ENCODE peak calls at places on chromosomes 6 and 20, in eight cellular contexts. One of them, this sample, is unnamed.
A peak's percentile ranks its signal among the peaks of the same experiment; 100 is the strongest.

GRCh38 chr20:47040506-47041125 is 146.0 kb downstream of the EYA2 start:
- DNase-seq in stomach: no peak
- DNase-seq in adrenal gland: no peak
- DNase-seq in K562: peak; percentile 69
- DNase-seq in uterus: no peak
- DNase-seq in testis: no peak
- DNase-seq in Peyer's patch: no peak
- DNase-seq in transverse colon: no peak
- DNase-seq in this sample: no peak

GRCh38 chr6:22954749-22955385 is 385.5 kb downstream of the HDGFL1 start:
- DNase-seq in testis: no peak
- DNase-seq in transverse colon: no peak
- DNase-seq in K562: no peak
- DNase-seq in adrenal gland: no peak
- DNase-seq in stomach: no peak
- DNase-seq in uterus: no peak
- DNase-seq in Peyer's patch: no peak
- DNase-seq in this sample: no peak

GRCh38 chr20:3398681-3399252 is 8.7 kb downstream of the DNAAF9 start:
- DNase-seq in transverse colon: no peak
- DNase-seq in stomach: no peak
- DNase-seq in testis: no peak
- DNase-seq in adrenal gland: no peak
- DNase-seq in Peyer's patch: no peak
- DNase-seq in K562: no peak
- DNase-seq in uterus: no peak
- DNase-seq in this sample: no peak

GRCh38 chr6:3706547-3707467 is 44.7 kb downstream of the PXDC1 start:
- DNase-seq in K562: no peak
- DNase-seq in transverse colon: no peak
- DNase-seq in uterus: no peak
- DNase-seq in Peyer's patch: no peak
- DNase-seq in testis: no peak
- DNase-seq in stomach: no peak
- DNase-seq in adrenal gland: no peak
- DNase-seq in this sample: no peak

GRCh38 chr6:162198925-162199324 is 528.6 kb downstream of the PRKN start:
- DNase-seq in transverse colon: no peak
- DNase-seq in Peyer's patch: no peak
- DNase-seq in stomach: no peak
- DNase-seq in K562: no peak
- DNase-seq in uterus: no peak
- DNase-seq in adrenal gland: no peak
- DNase-seq in testis: no peak
- DNase-seq in this sample: no peak

GRCh38 chr6:63817492-63818050 is 182.0 kb downstream of the PHF3 start:
- DNase-seq in Peyer's patch: no peak
- DNase-seq in stomach: no peak
- DNase-seq in transverse colon: no peak
- DNase-seq in K562: no peak
- DNase-seq in adrenal gland: no peak
- DNase-seq in testis: no peak
- DNase-seq in uterus: no peak
- DNase-seq in this sample: no peak

GRCh38 chr6:91569071-91569470 is 982.2 kb upstream of the MAP3K7 start:
- DNase-seq in testis: no peak
- DNase-seq in K562: no peak
- DNase-seq in adrenal gland: no peak
- DNase-seq in uterus: no peak
- DNase-seq in transverse colon: no peak
- DNase-seq in Peyer's patch: no peak
- DNase-seq in stomach: no peak
- DNase-seq in this sample: no peak

GRCh38 chr6:81772741-81773140 is 20.3 kb upstream of the TENT5A start:
- DNase-seq in K562: no peak
- DNase-seq in adrenal gland: no peak
- DNase-seq in Peyer's patch: no peak
- DNase-seq in stomach: no peak
- DNase-seq in uterus: no peak
- DNase-seq in transverse colon: no peak
- DNase-seq in testis: no peak
- DNase-seq in this sample: no peak

GRCh38 chr6:12760911-12761310 is 44.3 kb downstream of the PHACTR1 start:
- DNase-seq in testis: no peak
- DNase-seq in uterus: no peak
- DNase-seq in Peyer's patch: no peak
- DNase-seq in stomach: no peak
- DNase-seq in adrenal gland: no peak
- DNase-seq in transverse colon: no peak
- DNase-seq in K562: no peak
- DNase-seq in this sample: no peak
- TF ChIP-seq POLR2A in testis: no peak
- TF ChIP-seq POLR2A in uterus: no peak
- TF ChIP-seq POLR2A in Peyer's patch: no peak
- TF ChIP-seq POLR2A in stomach: no peak
- TF ChIP-seq POLR2A in adrenal gland: no peak
- TF ChIP-seq POLR2A in transverse colon: no peak
- TF ChIP-seq POLR2A in K562: no peak
- TF ChIP-seq POLR2A in this sample: no peak

GRCh38 chr20:32637311-32637710 is 36.4 kb downstream of the C20orf203 start:
- DNase-seq in stomach: no peak
- DNase-seq in uterus: no peak
- DNase-seq in adrenal gland: no peak
- DNase-seq in testis: no peak
- DNase-seq in transverse colon: no peak
- DNase-seq in K562: no peak
- DNase-seq in Peyer's patch: no peak
- DNase-seq in this sample: no peak

GRCh38 chr20:32636821-32637220 is 36.9 kb downstream of the C20orf203 start:
- DNase-seq in adrenal gland: peak; percentile 69
- DNase-seq in stomach: no peak
- DNase-seq in uterus: no peak
- DNase-seq in Peyer's patch: no peak
- DNase-seq in transverse colon: no peak
- DNase-seq in testis: peak; percentile 80
- DNase-seq in K562: no peak
- DNase-seq in this sample: no peak

GRCh38 chr20:32639284-32639683 is 34.5 kb downstream of the C20orf203 start:
- DNase-seq in adrenal gland: no peak
- DNase-seq in stomach: no peak
- DNase-seq in Peyer's patch: no peak
- DNase-seq in K562: no peak
- DNase-seq in testis: no peak
- DNase-seq in transverse colon: no peak
- DNase-seq in uterus: no peak
- DNase-seq in this sample: no peak

GRCh38 chr20:32637738-32638137 is 36.0 kb downstream of the C20orf203 start:
- DNase-seq in testis: no peak
- DNase-seq in uterus: no peak
- DNase-seq in K562: no peak
- DNase-seq in Peyer's patch: no peak
- DNase-seq in transverse colon: no peak
- DNase-seq in adrenal gland: no peak
- DNase-seq in stomach: no peak
- DNase-seq in this sample: no peak

GRCh38 chr20:32638848-32639247 is 34.9 kb downstream of the C20orf203 start:
- DNase-seq in Peyer's patch: no peak
- DNase-seq in testis: peak; percentile 81
- DNase-seq in stomach: peak; percentile 33
- DNase-seq in transverse colon: no peak
- DNase-seq in K562: no peak
- DNase-seq in uterus: no peak
- DNase-seq in adrenal gland: peak; percentile 49
- DNase-seq in this sample: no peak
- TF ChIP-seq CTCF in Peyer's patch: no peak
- TF ChIP-seq CTCF in testis: no peak
- TF ChIP-seq CTCF in stomach: no peak
- TF ChIP-seq CTCF in transverse colon: no peak
- TF ChIP-seq CTCF in K562: no peak
- TF ChIP-seq CTCF in uterus: no peak
- TF ChIP-seq CTCF in adrenal gland: no peak
- TF ChIP-seq CTCF in this sample: no peak

GRCh38 chr6:26031595-26032386 is 55.4 kb upstream of the HFE start:
- DNase-seq in stomach: peak; percentile 75
- DNase-seq in uterus: peak; percentile 91
- DNase-seq in adrenal gland: peak; percentile 91
- DNase-seq in Peyer's patch: peak; percentile 86
- DNase-seq in transverse colon: peak; percentile 85
- DNase-seq in testis: peak; percentile 96
- DNase-seq in K562: peak; percentile 88
- DNase-seq in this sample: peak; percentile 94
- TF ChIP-seq POLR2A in stomach: no peak
- TF ChIP-seq POLR2A in uterus: no peak
- TF ChIP-seq POLR2A in adrenal gland: peak; percentile 58
- TF ChIP-seq POLR2A in Peyer's patch: peak; percentile 19
- TF ChIP-seq POLR2A in transverse colon: peak; percentile 71
- TF ChIP-seq POLR2A in testis: peak; percentile 4
- TF ChIP-seq POLR2A in K562: peak; percentile 100
- TF ChIP-seq POLR2A in this sample: no peak

GRCh38 chr6:69914015-69914485 is 47.7 kb downstream of the COL19A1 start:
- DNase-seq in stomach: no peak
- DNase-seq in transverse colon: no peak
- DNase-seq in adrenal gland: no peak
- DNase-seq in uterus: no peak
- DNase-seq in Peyer's patch: no peak
- DNase-seq in testis: no peak
- DNase-seq in K562: no peak
- DNase-seq in this sample: no peak
- TF ChIP-seq CTCF in stomach: no peak
- TF ChIP-seq CTCF in transverse colon: no peak
- TF ChIP-seq CTCF in adrenal gland: no peak
- TF ChIP-seq CTCF in uterus: no peak
- TF ChIP-seq CTCF in Peyer's patch: no peak
- TF ChIP-seq CTCF in testis: no peak
- TF ChIP-seq CTCF in K562: no peak
- TF ChIP-seq CTCF in this sample: no peak